ENCODE peak calls at places on chromosomes 1 and 21, in six cellular contexts. A is Peyer's patch, M is esophagus squamous epithelium, I is HepG2, R is GM12892, V is body of pancreas. C is an unnamed sample.

GRCh38 chr21:43262427-43262826 is 93.6 kb downstream of the CRYAA start:
- DNase-seq in A (no peak), M (no peak), I (no peak), R (no peak), V (no peak), C (no peak)

GRCh38 chr1:52239708-52240001 is 97.8 kb downstream of the ZFYVE9 start:
- DNase-seq in A (no peak), M (no peak), I (no peak), R (no peak), V (no peak), C (no peak)

GRCh38 chr1:10772711-10773110 is 23.7 kb downstream of the CASZ1 start:
- DNase-seq in A (no peak), M (no peak), I (no peak), R (no peak), V (no peak), C (no peak)

GRCh38 chr1:38046884-38047602 is 450 bp upstream of the POU3F1 start:
- DNase-seq in A (peak; percentile 83), M (no peak), I (peak; percentile 47), R (peak; percentile 88), V (peak; percentile 81), C (peak; percentile 78)

GRCh38 chr1:182700351-182700709 is 15.9 kb upstream of the RGS8 start:
- DNase-seq in A (no peak), M (no peak), I (no peak), R (no peak), V (no peak), C (no peak)

GRCh38 chr1:109615879-109616278 is 3.5 kb downstream of the GNAT2 start:
- DNase-seq in A (peak; percentile 41), M (no peak), I (no peak), R (no peak), V (peak; percentile 75), C (no peak)

GRCh38 chr21:29423521-29423920 is 124.8 kb downstream of the BACH1 start:
- DNase-seq in A (no peak), M (no peak), I (no peak), R (no peak), V (no peak), C (no peak)

GRCh38 chr1:230273141-230273710 is 152.9 kb downstream of the PGBD5 start:
- DNase-seq in A (no peak), M (no peak), I (no peak), R (no peak), V (no peak), C (no peak)

GRCh38 chr21:44795342-44795741 is 6.3 kb downstream of the UBE2G2 start:
- DNase-seq in A (no peak), M (no peak), I (no peak), R (no peak), V (no peak), C (no peak)

GRCh38 chr1:240414237-240414636 is 197.7 kb downstream of the GREM2 start:
- DNase-seq in A (no peak), M (no peak), I (no peak), R (no peak), V (no peak), C (no peak)

GRCh38 chr1:172391972-172392371 is 28.5 kb upstream of the C1orf105 start:
- DNase-seq in A (no peak), M (no peak), I (no peak), R (no peak), V (no peak), C (no peak)

GRCh38 chr1:246784621-246785535 is 60.7 kb downstream of the SCCPDH start:
- DNase-seq in A (no peak), M (no peak), I (no peak), R (no peak), V (no peak), C (peak; percentile 29)

GRCh38 chr1:94247146-94248094 is 10.0 kb upstream of the ARHGAP29 start:
- DNase-seq in A (no peak), M (no peak), I (peak; percentile 57), R (peak; percentile 49), V (peak; percentile 87), C (peak; percentile 49)

GRCh38 chr1:246564839-246565750 is 966 bp downstream of the TFB2M start:
- DNase-seq in A (no peak), M (no peak), I (no peak), R (no peak), V (no peak), C (no peak)

GRCh38 chr1:8154621-8155052 is 128.5 kb upstream of the ERRFI1 start:
- DNase-seq in A (no peak), M (no peak), I (peak; percentile 99), R (no peak), V (peak; percentile 62), C (no peak)

GRCh38 chr1:19448491-19449439 is 36.6 kb downstream of the CAPZB start:
- DNase-seq in A (no peak), M (no peak), I (no peak), R (no peak), V (peak; percentile 74), C (peak; percentile 50)

GRCh38 chr1:61337981-61338848 is 255.9 kb downstream of the NFIA start:
- DNase-seq in A (peak; percentile 21), M (no peak), I (peak; percentile 91), R (no peak), V (peak; percentile 87), C (peak; percentile 38)

GRCh38 chr1:22340066-22340465 is 111.6 kb upstream of the ZBTB40 start:
- DNase-seq in A (no peak), M (no peak), I (no peak), R (no peak), V (no peak), C (no peak)

GRCh38 chr1:33849206-33849605 is 14.7 kb upstream of the HMGB4 start:
- DNase-seq in A (no peak), M (no peak), I (no peak), R (no peak), V (no peak), C (no peak)

GRCh38 chr1:33500547-33500946 is 28.1 kb downstream of the ZSCAN20 start:
- DNase-seq in A (no peak), M (no peak), I (no peak), R (no peak), V (no peak), C (no peak)

GRCh38 chr1:234998174-234998741 is 130.4 kb downstream of the TOMM20 start:
- DNase-seq in A (no peak), M (no peak), I (peak; percentile 72), R (no peak), V (no peak), C (no peak)

GRCh38 chr1:243996223-243996622 is 54.9 kb upstream of the ZBTB18 start:
- DNase-seq in A (no peak), M (no peak), I (no peak), R (no peak), V (no peak), C (no peak)

GRCh38 chr21:29371464-29371863 is 72.7 kb downstream of the BACH1 start:
- DNase-seq in A (no peak), M (no peak), I (no peak), R (no peak), V (no peak), C (no peak)

GRCh38 chr1:178098262-178098661 is 4.4 kb downstream of the RASAL2 start:
- DNase-seq in A (no peak), M (no peak), I (no peak), R (no peak), V (no peak), C (no peak)

GRCh38 chr1:56202186-56202585 is 377.2 kb downstream of the PLPP3 start:
- DNase-seq in A (no peak), M (no peak), I (no peak), R (no peak), V (no peak), C (no peak)

GRCh38 chr1:223748405-223748772 is 36.0 kb downstream of the CAPN2 start:
- DNase-seq in A (no peak), M (no peak), I (no peak), R (peak; percentile 46), V (no peak), C (no peak)

GRCh38 chr1:234996245-234996757 is 132.3 kb downstream of the TOMM20 start:
- DNase-seq in A (no peak), M (no peak), I (no peak), R (no peak), V (no peak), C (no peak)

DNA sequence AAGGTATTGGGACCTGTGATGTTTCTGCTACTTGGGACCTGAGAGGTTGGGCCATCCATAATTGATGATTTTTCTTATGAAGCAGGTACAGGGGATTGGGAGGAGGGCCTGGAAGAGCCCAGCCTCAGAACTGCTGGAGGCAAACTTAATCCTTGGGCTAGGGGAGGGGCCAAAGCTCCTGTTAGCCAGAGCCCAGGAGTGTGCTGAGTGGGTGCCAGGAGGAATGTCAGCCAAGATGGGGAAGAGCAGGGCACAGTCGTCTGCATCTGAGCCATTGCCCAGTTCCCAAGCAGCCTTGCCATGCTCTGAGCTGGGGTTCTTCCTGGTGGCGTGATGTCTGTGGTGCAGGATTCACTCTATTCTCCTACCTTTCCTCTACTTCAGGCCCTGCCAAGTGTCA is 5.8 kb downstream of the MAPKAPK2 start:
- DNase-seq in A (no peak), M (no peak), I (no peak), R (no peak), V (peak; percentile 58), C (no peak)
- TF ChIP-seq POLR2A in A (no peak), M (no peak), I (no peak), R (no peak), V (no peak), C (no peak)

DNA sequence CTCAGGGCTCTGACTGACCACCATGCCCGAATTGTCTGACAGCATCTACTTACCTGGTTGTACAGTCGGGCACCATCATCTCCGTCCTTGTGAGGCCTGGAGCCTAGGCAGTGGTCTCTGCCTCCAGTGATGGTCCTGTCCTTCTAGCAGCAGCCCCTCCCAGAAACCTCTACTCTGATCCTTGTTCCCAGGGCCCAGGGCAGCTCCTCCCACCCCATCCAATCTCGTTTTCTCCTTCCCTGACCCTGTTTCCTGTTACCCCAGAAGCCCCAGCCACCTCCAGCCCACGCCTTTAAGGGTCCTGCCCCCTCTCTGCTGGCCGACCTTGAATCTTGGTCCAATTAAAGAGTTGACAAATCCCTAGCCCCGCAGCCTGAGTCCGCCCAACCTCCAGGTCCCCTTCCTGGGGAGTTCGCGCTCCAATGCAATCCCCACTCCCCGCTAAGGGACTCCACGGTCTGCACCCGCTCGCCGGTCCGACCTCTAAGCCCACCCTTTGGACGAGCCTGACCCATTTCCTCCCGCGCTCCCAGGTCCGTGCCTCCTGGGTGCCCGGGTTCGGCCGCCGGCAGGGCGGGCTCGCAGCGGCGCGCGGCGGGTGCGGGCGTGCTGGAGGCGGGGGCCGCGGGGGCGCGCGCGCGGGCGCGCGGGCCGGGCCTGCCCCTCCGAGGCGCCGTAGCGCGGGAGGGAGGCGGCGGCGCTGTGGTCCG is at the start of gene B4GALT2:
- DNase-seq in A (no peak), M (no peak), I (peak; percentile 50), R (peak; percentile 87), V (peak; percentile 42), C (no peak)
- TF ChIP-seq POLR2A in A (no peak), M (no peak), I (peak; percentile 69), R (peak; percentile 42), V (no peak), C (no peak)

GRCh38 chr1:66929999-66930822 is 5.4 kb downstream of the MIER1 start:
- DNase-seq in A (peak; percentile 95), M (peak; percentile 74), I (peak; percentile 86), R (peak; percentile 59), V (peak; percentile 94), C (peak; percentile 94)
- TF ChIP-seq POLR2A in A (peak; percentile 81), M (peak; percentile 84), I (peak; percentile 51), R (peak; percentile 76), V (peak; percentile 84), C (peak; percentile 86)

DNA sequence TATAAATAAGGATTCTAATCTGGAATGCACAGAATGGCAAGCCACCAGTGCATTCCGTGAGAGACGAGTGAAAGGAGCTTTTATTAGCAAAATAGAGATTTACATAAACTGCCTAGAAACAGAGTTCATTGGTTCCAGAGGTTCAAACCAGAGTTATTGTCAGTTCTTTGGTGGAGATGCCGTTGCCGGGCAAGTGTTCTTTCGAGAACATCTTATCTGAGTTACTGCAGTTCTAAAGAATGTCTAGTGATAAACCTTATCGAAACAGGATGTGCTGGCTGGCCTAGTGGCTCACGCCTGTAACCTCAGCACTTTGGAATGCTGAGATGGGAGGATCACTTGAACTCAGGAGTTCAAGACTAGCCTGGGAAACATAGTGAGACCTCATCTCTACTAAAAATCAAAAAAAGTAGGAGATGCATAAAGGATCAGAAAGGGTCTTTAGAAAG is 19.8 kb upstream of the EVI5 start:
- DNase-seq in A (no peak), M (no peak), I (peak; percentile 41), R (peak; percentile 14), V (peak; percentile 93), C (peak; percentile 33)
- TF ChIP-seq POLR2A in A (no peak), M (no peak), I (no peak), R (no peak), V (no peak), C (no peak)

C was measured in tibial nerve.